ENCODE peak calls at places on chromosomes 3 and 15, in ten cellular contexts. X, P, V, L, Z, R, W, K, J and F are unnamed samples.

GRCh38 chr3:158167737-158168469 is 58.0 kb downstream of the RSRC1 start:
- DNase-seq in X (no peak), P (no peak), V (no peak), L (peak; percentile 85), Z (no peak), R (peak; percentile 35), W (no peak), K (no peak), J (no peak), F (peak; percentile 96)

GRCh38 chr3:184366619-184367321 is 5.3 kb downstream of the POLR2H start:
- DNase-seq in X (no peak), P (no peak), V (no peak), L (no peak), Z (no peak), R (no peak), W (no peak), K (no peak), J (no peak), F (no peak)

GRCh38 chr3:195003006-195003892 is 267.7 kb downstream of the XXYLT1 start:
- DNase-seq in X (peak; percentile 34), P (no peak), V (peak; percentile 78), L (no peak), Z (no peak), R (no peak), W (peak; percentile 25), K (peak; percentile 78), J (no peak), F (peak; percentile 42)

GRCh38 chr3:71062037-71062919 is 521.2 kb downstream of the FOXP1 start:
- DNase-seq in X (no peak), P (no peak), V (no peak), L (no peak), Z (no peak), R (no peak), W (no peak), K (no peak), J (no peak), F (peak; percentile 59)

GRCh38 chr3:194095464-194095863 is 40.5 kb upstream of the HES1 start:
- DNase-seq in X (no peak), P (peak; percentile 38), V (no peak), L (no peak), Z (no peak), R (peak; percentile 23), W (no peak), K (peak; percentile 38), J (no peak), F (peak; percentile 29)

GRCh38 chr3:70974752-70975151 is 608.8 kb downstream of the FOXP1 start:
- DNase-seq in X (no peak), P (no peak), V (no peak), L (no peak), Z (no peak), R (no peak), W (no peak), K (no peak), J (no peak), F (no peak)

GRCh38 chr15:38695249-38696119 is 130.9 kb upstream of the RASGRP1 start:
- DNase-seq in X (no peak), P (no peak), V (no peak), L (no peak), Z (no peak), R (no peak), W (no peak), K (no peak), J (no peak), F (no peak)

GRCh38 chr3:165185707-165186327 is 10.4 kb downstream of the SLITRK3 start:
- DNase-seq in X (peak; percentile 79), P (peak; percentile 59), V (no peak), L (peak; percentile 2), Z (peak; percentile 38), R (peak; percentile 54), W (no peak), K (peak; percentile 12), J (no peak), F (peak; percentile 78)

GRCh38 chr15:35784745-35785144 is 238.8 kb upstream of the DPH6 start:
- DNase-seq in X (peak; percentile 60), P (no peak), V (no peak), L (no peak), Z (no peak), R (no peak), W (no peak), K (no peak), J (no peak), F (no peak)

GRCh38 chr15:94272251-94272898 is 41.0 kb downstream of the MCTP2 start:
- DNase-seq in X (no peak), P (peak; percentile 27), V (no peak), L (no peak), Z (no peak), R (peak; percentile 40), W (no peak), K (no peak), J (no peak), F (no peak)

GRCh38 chr3:41258239-41258800 is 59.0 kb downstream of the CTNNB1 start:
- DNase-seq in X (no peak), P (no peak), V (no peak), L (no peak), Z (no peak), R (no peak), W (no peak), K (no peak), J (no peak), F (peak; percentile 66)

GRCh38 chr3:41503998-41504623 is 304.8 kb downstream of the CTNNB1 start:
- DNase-seq in X (no peak), P (no peak), V (no peak), L (no peak), Z (no peak), R (no peak), W (no peak), K (no peak), J (no peak), F (no peak)

GRCh38 chr3:33424606-33425453 is 15.4 kb downstream of the UBP1 start:
- DNase-seq in X (no peak), P (no peak), V (no peak), L (no peak), Z (no peak), R (no peak), W (no peak), K (no peak), J (no peak), F (no peak)

GRCh38 chr3:183427206-183428139 is 946 bp downstream of the MCF2L2 start:
- DNase-seq in X (peak; percentile 72), P (no peak), V (no peak), L (no peak), Z (no peak), R (no peak), W (no peak), K (no peak), J (no peak), F (no peak)

GRCh38 chr15:26771168-26771916 is 1.5 kb downstream of the GABRB3 start:
- DNase-seq in X (peak; percentile 97), P (no peak), V (no peak), L (no peak), Z (peak; percentile 79), R (peak; percentile 1), W (no peak), K (peak; percentile 15), J (no peak), F (no peak)

GRCh38 chr3:78154521-78155186 is 1114.8 kb downstream of the ROBO2 start:
- DNase-seq in X (no peak), P (no peak), V (no peak), L (no peak), Z (no peak), R (no peak), W (no peak), K (no peak), J (no peak), F (peak; percentile 55)
- TF ChIP-seq CTCF in X (no peak), P (no peak), V (no peak), L (no peak), Z (no peak), R (no peak), W (no peak), K (no peak), J (no peak), F (no peak)

GRCh38 chr3:140086642-140087041 is 151.7 kb downstream of the CLSTN2 start:
- DNase-seq in X (no peak), P (no peak), V (no peak), L (no peak), Z (no peak), R (no peak), W (no peak), K (no peak), J (no peak), F (no peak)
- TF ChIP-seq CTCF in X (no peak), P (no peak), V (no peak), L (no peak), Z (no peak), R (no peak), W (no peak), K (no peak), J (no peak), F (no peak)

GRCh38 chr15:81256916-81257315 is 60.2 kb downstream of the IL16 start:
- DNase-seq in X (no peak), P (no peak), V (no peak), L (no peak), Z (no peak), R (no peak), W (no peak), K (no peak), J (no peak), F (peak; percentile 45)
- TF ChIP-seq CTCF in X (peak; percentile 74), P (peak; percentile 64), V (peak; percentile 48), L (peak; percentile 76), Z (peak; percentile 50), R (no peak), W (peak; percentile 60), K (peak; percentile 33), J (no peak), F (peak; percentile 54)

GRCh38 chr3:94071713-94072284 is 8.9 kb downstream of the NSUN3 start:
- DNase-seq in X (no peak), P (peak; percentile 39), V (no peak), L (no peak), Z (no peak), R (peak; percentile 9), W (no peak), K (no peak), J (no peak), F (no peak)

GRCh38 chr3:94065819-94066218 is 3.0 kb downstream of the NSUN3 start:
- DNase-seq in X (no peak), P (no peak), V (no peak), L (no peak), Z (no peak), R (no peak), W (no peak), K (no peak), J (no peak), F (no peak)

GRCh38 chr3:94066829-94067470 is 4.1 kb downstream of the NSUN3 start:
- DNase-seq in X (peak; percentile 66), P (no peak), V (no peak), L (no peak), Z (no peak), R (no peak), W (no peak), K (no peak), J (no peak), F (no peak)

GRCh38 chr3:94070341-94070911 is 7.6 kb downstream of the NSUN3 start:
- DNase-seq in X (no peak), P (no peak), V (no peak), L (no peak), Z (no peak), R (no peak), W (no peak), K (no peak), J (no peak), F (no peak)

DNA sequence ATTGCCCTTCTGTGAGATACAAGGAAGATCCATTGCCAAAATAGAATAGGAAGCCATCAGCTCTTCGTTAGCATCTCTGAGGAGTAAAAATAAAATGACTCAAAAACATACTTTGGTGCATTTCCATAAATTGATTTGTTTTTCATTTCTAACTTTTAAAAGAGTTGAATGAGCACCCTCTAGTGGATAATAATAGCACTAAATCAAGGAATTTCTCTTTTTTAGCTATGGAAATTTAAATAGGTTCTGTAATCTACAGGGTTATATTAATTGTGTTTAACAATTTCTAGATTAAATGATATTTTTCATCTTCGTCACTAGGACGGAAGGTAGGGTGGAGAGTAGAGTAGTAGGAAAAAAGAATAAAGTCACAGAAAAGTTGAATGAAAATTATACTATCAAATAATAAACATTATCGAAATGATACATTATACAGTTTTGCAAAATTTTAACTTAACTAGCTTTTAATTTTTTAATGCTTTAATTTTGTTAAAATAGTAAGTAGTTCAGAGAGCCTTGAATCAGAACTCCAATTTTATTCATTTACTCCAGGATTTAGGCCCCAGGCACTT is 6.5 kb downstream of the NSUN3 start:
- DNase-seq in X (no peak), P (peak; percentile 41), V (no peak), L (no peak), Z (no peak), R (no peak), W (no peak), K (no peak), J (no peak), F (peak; percentile 27)
- TF ChIP-seq CTCF in X (peak; percentile 79), P (peak; percentile 90), V (peak; percentile 62), L (peak; percentile 54), Z (peak; percentile 75), R (peak; percentile 64), W (peak; percentile 42), K (peak; percentile 61), J (peak; percentile 52), F (peak; percentile 47)